ENCODE peak calls at places on chromosomes 12 and 14, in five cellular contexts. G is PC-3, W is MM.1S, T is GM23248, A is HCT116. U is an unnamed sample.

GRCh38 chr14:65808390-65808789 is 395.9 kb downstream of the FUT8 start:
- DNase-seq in G (no peak), W (no peak), T (no peak), A (no peak), U (no peak)

GRCh38 chr14:59450716-59451115 is 14.5 kb downstream of the GPR135 start:
- DNase-seq in G (no peak), W (no peak), T (no peak), A (no peak), U (no peak)

GRCh38 chr12:14454098-14454907 is 88.8 kb downstream of the ATF7IP start:
- DNase-seq in G (peak; percentile 59), W (peak; percentile 39), T (peak; percentile 45), A (peak; percentile 59), U (peak; percentile 76)

GRCh38 chr12:66244446-66244845 is 55.4 kb downstream of the IRAK3 start:
- DNase-seq in G (no peak), W (no peak), T (no peak), A (no peak), U (no peak)

GRCh38 chr12:96985515-96986362 is 78.7 kb downstream of the NEDD1 start:
- DNase-seq in G (peak; percentile 62), W (peak; percentile 43), T (peak; percentile 55), A (peak; percentile 6), U (peak; percentile 66)

GRCh38 chr12:72219937-72220336 is 52.2 kb upstream of the TRHDE start:
- DNase-seq in G (no peak), W (no peak), T (no peak), A (no peak), U (no peak)

GRCh38 chr14:75905505-75905904 is 76.3 kb downstream of the TGFB3 start:
- DNase-seq in G (no peak), W (no peak), T (no peak), A (no peak), U (no peak)

GRCh38 chr14:100859781-100860180 is 33.9 kb downstream of the MEG3 start:
- DNase-seq in G (no peak), W (no peak), T (no peak), A (no peak), U (no peak)

GRCh38 chr12:79535751-79536150 is 155.0 kb downstream of the PAWR start:
- DNase-seq in G (no peak), W (no peak), T (no peak), A (no peak), U (no peak)

GRCh38 chr12:83660727-83661126 is 974.0 kb downstream of the TMTC2 start:
- DNase-seq in G (no peak), W (no peak), T (no peak), A (no peak), U (no peak)

GRCh38 chr14:39890026-39890425 is 457.8 kb upstream of the FBXO33 start:
- DNase-seq in G (no peak), W (no peak), T (no peak), A (no peak), U (no peak)

GRCh38 chr12:105229446-105229845 is 6.5 kb downstream of the APPL2 start:
- DNase-seq in G (no peak), W (no peak), T (peak; percentile 79), A (no peak), U (no peak)

GRCh38 chr14:76615331-76615730 is 145.9 kb upstream of the VASH1 start:
- DNase-seq in G (no peak), W (no peak), T (peak; percentile 5), A (no peak), U (no peak)

GRCh38 chr14:101843665-101844064 is 82.2 kb downstream of the PPP2R5C start:
- DNase-seq in G (peak; percentile 21), W (peak; percentile 80), T (no peak), A (no peak), U (no peak)

GRCh38 chr12:107605293-107605692 is 80.3 kb upstream of the PWP1 start:
- DNase-seq in G (no peak), W (no peak), T (no peak), A (no peak), U (no peak)

GRCh38 chr12:99611117-99611516 is 36.4 kb upstream of the GARIN6 start:
- DNase-seq in G (peak; percentile 38), W (no peak), T (peak; percentile 36), A (no peak), U (no peak)

GRCh38 chr12:70190252-70191010 is 52.8 kb upstream of the CNOT2 start:
- DNase-seq in G (peak; percentile 59), W (no peak), T (peak; percentile 46), A (no peak), U (no peak)

GRCh38 chr12:119012179-119012578 is 30.8 kb downstream of the SRRM4 start:
- DNase-seq in G (no peak), W (no peak), T (no peak), A (no peak), U (no peak)

GRCh38 chr12:70070494-70071007 is 172.7 kb upstream of the CNOT2 start:
- DNase-seq in G (no peak), W (no peak), T (peak; percentile 1), A (no peak), U (no peak)

GRCh38 chr14:65798216-65798615 is 385.7 kb downstream of the FUT8 start:
- DNase-seq in G (no peak), W (no peak), T (no peak), A (no peak), U (no peak)

GRCh38 chr12:113221997-113222729 is 899 bp downstream of the TPCN1 start:
- DNase-seq in G (peak; percentile 25), W (no peak), T (no peak), A (no peak), U (no peak)

GRCh38 chr12:13313886-13314285 is 117.4 kb downstream of the EMP1 start:
- DNase-seq in G (no peak), W (no peak), T (no peak), A (no peak), U (no peak)

GRCh38 chr12:122348505-122348904 is 74.0 kb downstream of the CLIP1 start:
- DNase-seq in G (no peak), W (no peak), T (no peak), A (no peak), U (no peak)

GRCh38 chr12:40733871-40734270 is 41.6 kb downstream of the CNTN1 start:
- DNase-seq in G (no peak), W (no peak), T (no peak), A (no peak), U (no peak)

GRCh38 chr14:99612065-99612736 is 8.2 kb upstream of the CCDC85C start:
- DNase-seq in G (no peak), W (no peak), T (no peak), A (no peak), U (no peak)

GRCh38 chr12:110906088-110906487 is 14.3 kb downstream of the MYL2 start:
- DNase-seq in G (peak; percentile 24), W (peak; percentile 34), T (no peak), A (no peak), U (no peak)

GRCh38 chr12:1532367-1532752 is 62.0 kb downstream of the FBXL14 start:
- DNase-seq in G (no peak), W (no peak), T (peak; percentile 41), A (no peak), U (no peak)

GRCh38 chr12:1530592-1531159 is 63.7 kb downstream of the FBXL14 start:
- DNase-seq in G (no peak), W (no peak), T (peak; percentile 40), A (no peak), U (peak; percentile 60)

GRCh38 chr12:1531160-1531653 is 63.2 kb downstream of the FBXL14 start:
- DNase-seq in G (no peak), W (no peak), T (peak; percentile 58), A (no peak), U (no peak)

GRCh38 chr12:1532796-1533195 is 61.6 kb downstream of the FBXL14 start:
- DNase-seq in G (no peak), W (peak; percentile 28), T (peak; percentile 62), A (no peak), U (no peak)

GRCh38 chr12:1531654-1532366 is 62.6 kb downstream of the FBXL14 start:
- DNase-seq in G (no peak), W (peak; percentile 83), T (peak; percentile 60), A (no peak), U (no peak)
- TF ChIP-seq EZH2 in G (no peak), W (no peak), T (no peak), A (no peak), U (no peak)

GRCh38 chr12:11482955-11483354 is 87.6 kb upstream of the PRB2 start:
- DNase-seq in G (peak; percentile 59), W (peak; percentile 10), T (peak; percentile 41), A (no peak), U (no peak)
- H3K9ac ChIP-seq in G (no peak overlapping the region), W (no peak overlapping the region), T (no peak overlapping the region), A (no peak overlapping the region), U (no peak overlapping the region)

DNA sequence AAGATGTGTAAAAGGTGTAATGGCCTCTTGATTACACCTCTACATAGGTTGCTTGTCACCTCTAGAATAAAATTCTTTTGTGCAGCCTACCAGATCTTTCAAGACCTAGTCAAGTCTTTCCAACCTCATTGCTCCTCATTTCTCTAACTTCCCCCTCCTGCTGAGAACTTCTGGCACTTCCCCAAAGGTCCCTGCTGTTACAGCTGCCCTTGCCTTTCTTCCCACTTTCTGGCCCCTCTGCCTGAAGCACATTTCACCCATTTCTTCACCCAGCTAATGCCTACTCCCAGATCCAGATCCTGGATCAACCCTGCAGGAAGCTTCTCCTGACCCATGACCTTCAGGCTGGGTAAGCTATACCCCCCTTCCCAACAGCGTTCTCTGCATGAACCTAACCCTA is 1.5 kb downstream of the TSHR start:
- DNase-seq in G (no peak), W (no peak), T (no peak), A (no peak), U (no peak)
- TF ChIP-seq EZH2phosphoT487 in G (no peak), W (no peak), T (no peak), A (no peak), U (no peak)

GRCh38 chr12:114697246-114697716 is 13.3 kb upstream of the TBX3 start:
- DNase-seq in G (no peak), W (no peak), T (no peak), A (no peak), U (no peak)

GRCh38 chr12:114697741-114698565 is 14.0 kb upstream of the TBX3 start:
- DNase-seq in G (no peak), W (no peak), T (peak; percentile 56), A (no peak), U (peak; percentile 89)

GRCh38 chr12:114695305-114695592 is 11.3 kb upstream of the TBX3 start:
- DNase-seq in G (no peak), W (no peak), T (no peak), A (no peak), U (no peak)

GRCh38 chr12:114694436-114695304 is 10.7 kb upstream of the TBX3 start:
- DNase-seq in G (no peak), W (no peak), T (no peak), A (no peak), U (peak; percentile 15)

DNA sequence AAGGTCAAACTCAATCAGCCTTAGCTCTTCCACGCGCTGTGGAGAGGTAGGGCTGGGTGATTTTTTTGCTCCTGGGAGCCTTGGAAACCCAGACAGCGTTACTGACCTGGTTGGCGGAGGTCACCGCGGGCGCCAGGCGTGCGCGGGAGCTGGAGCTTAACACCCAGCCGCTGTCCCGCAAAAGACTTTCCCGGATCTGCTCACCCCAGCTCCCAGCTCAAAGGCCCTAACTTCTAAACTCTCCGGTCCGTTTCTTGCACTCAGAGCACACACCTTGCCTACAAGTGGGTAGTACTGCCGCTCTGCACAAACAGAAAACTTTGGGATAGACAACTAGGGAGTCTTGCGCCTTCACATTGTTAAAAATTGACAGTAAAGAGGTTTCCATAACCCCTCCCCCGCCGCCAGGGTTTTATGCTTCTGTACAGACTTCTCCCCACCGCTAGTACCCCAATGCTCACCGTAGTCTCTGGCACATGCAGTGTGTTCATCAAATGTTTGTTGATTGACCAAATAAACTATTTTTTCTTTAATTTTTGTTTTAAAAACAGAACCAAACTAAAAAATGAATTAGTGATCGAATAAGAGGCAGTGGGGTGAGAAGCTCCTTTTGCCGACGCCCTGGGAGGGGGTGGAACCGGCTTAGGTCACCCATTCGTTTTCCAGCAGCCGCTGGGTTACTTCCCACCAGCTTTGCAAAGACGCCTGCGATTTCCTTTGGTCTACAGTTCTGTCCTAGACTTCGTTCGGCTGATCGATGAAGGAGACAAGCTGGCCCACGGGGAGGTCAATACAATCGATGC is 12.7 kb upstream of the TBX3 start:
- DNase-seq in G (no peak), W (no peak), T (no peak), A (no peak), U (peak; percentile 48)
- TF ChIP-seq EZH2 in G (no peak), W (no peak), T (no peak), A (no peak), U (peak; percentile 52)

U was measured in neural progenitor cell.